ENCODE peak calls at places on chromosomes 13 and 19, in seven cellular contexts. One of them, this sample, is unnamed.

GRCh38 chr19:43624933-43625332 is 5.5 kb upstream of the ZNF428 start:
- DNase-seq in AG09309: no peak
- DNase-seq in CD4-positive, alpha-beta T cell: peak
- DNase-seq in cardiac fibroblast: peak
- DNase-seq in heart right ventricle: peak
- DNase-seq in fibroblast of mammary gland: peak
- DNase-seq in Peyer's patch: peak
- DNase-seq in this sample: peak

GRCh38 chr13:110610955-110611595 is 4.3 kb upstream of the NAXD start:
- DNase-seq in AG09309: peak
- DNase-seq in CD4-positive, alpha-beta T cell: no peak
- DNase-seq in cardiac fibroblast: no peak
- DNase-seq in heart right ventricle: no peak
- DNase-seq in fibroblast of mammary gland: no peak
- DNase-seq in Peyer's patch: no peak
- DNase-seq in this sample: no peak

GRCh38 chr13:51632643-51633357 is 48.5 kb downstream of the WDFY2 start:
- DNase-seq in AG09309: no peak
- DNase-seq in CD4-positive, alpha-beta T cell: no peak
- DNase-seq in cardiac fibroblast: no peak
- DNase-seq in heart right ventricle: no peak
- DNase-seq in fibroblast of mammary gland: no peak
- DNase-seq in Peyer's patch: no peak
- DNase-seq in this sample: no peak

GRCh38 chr13:101612736-101613135 is 160.3 kb downstream of the ITGBL1 start:
- DNase-seq in AG09309: no peak
- DNase-seq in CD4-positive, alpha-beta T cell: no peak
- DNase-seq in cardiac fibroblast: no peak
- DNase-seq in heart right ventricle: no peak
- DNase-seq in fibroblast of mammary gland: no peak
- DNase-seq in Peyer's patch: no peak
- DNase-seq in this sample: no peak

GRCh38 chr19:45440873-45441654 is 17.3 kb upstream of the ERCC1 start:
- DNase-seq in AG09309: no peak
- DNase-seq in CD4-positive, alpha-beta T cell: no peak
- DNase-seq in cardiac fibroblast: peak
- DNase-seq in heart right ventricle: no peak
- DNase-seq in fibroblast of mammary gland: peak
- DNase-seq in Peyer's patch: no peak
- DNase-seq in this sample: no peak

GRCh38 chr13:24074687-24075086 is 85.8 kb upstream of the SPATA13 start:
- DNase-seq in AG09309: no peak
- DNase-seq in CD4-positive, alpha-beta T cell: no peak
- DNase-seq in cardiac fibroblast: no peak
- DNase-seq in heart right ventricle: no peak
- DNase-seq in fibroblast of mammary gland: no peak
- DNase-seq in Peyer's patch: no peak
- DNase-seq in this sample: no peak

GRCh38 chr19:11246941-11247340 is 7.5 kb downstream of the ANGPTL8 start:
- DNase-seq in AG09309: no peak
- DNase-seq in CD4-positive, alpha-beta T cell: no peak
- DNase-seq in cardiac fibroblast: no peak
- DNase-seq in heart right ventricle: no peak
- DNase-seq in fibroblast of mammary gland: no peak
- DNase-seq in Peyer's patch: no peak
- DNase-seq in this sample: no peak

GRCh38 chr13:108313382-108313781 is 43.9 kb downstream of the TNFSF13B start:
- DNase-seq in AG09309: no peak
- DNase-seq in CD4-positive, alpha-beta T cell: no peak
- DNase-seq in cardiac fibroblast: no peak
- DNase-seq in heart right ventricle: no peak
- DNase-seq in fibroblast of mammary gland: peak
- DNase-seq in Peyer's patch: no peak
- DNase-seq in this sample: no peak

GRCh38 chr13:106156468-106156867 is 379.0 kb downstream of the EFNB2 start:
- DNase-seq in AG09309: peak
- DNase-seq in CD4-positive, alpha-beta T cell: no peak
- DNase-seq in cardiac fibroblast: peak
- DNase-seq in heart right ventricle: no peak
- DNase-seq in fibroblast of mammary gland: peak
- DNase-seq in Peyer's patch: no peak
- DNase-seq in this sample: no peak

GRCh38 chr13:75566658-75567057 is 17.1 kb downstream of the UCHL3 start:
- DNase-seq in AG09309: no peak
- DNase-seq in CD4-positive, alpha-beta T cell: no peak
- DNase-seq in cardiac fibroblast: peak
- DNase-seq in heart right ventricle: no peak
- DNase-seq in fibroblast of mammary gland: peak
- DNase-seq in Peyer's patch: no peak
- DNase-seq in this sample: no peak

GRCh38 chr19:28603453-28603852 is 609.5 kb downstream of the UQCRFS1 start:
- DNase-seq in AG09309: no peak
- DNase-seq in CD4-positive, alpha-beta T cell: no peak
- DNase-seq in cardiac fibroblast: no peak
- DNase-seq in heart right ventricle: no peak
- DNase-seq in fibroblast of mammary gland: no peak
- DNase-seq in Peyer's patch: no peak
- DNase-seq in this sample: no peak

GRCh38 chr13:20773194-20774080 is at the start of gene EEF1AKMT1:
- DNase-seq in AG09309: peak
- DNase-seq in CD4-positive, alpha-beta T cell: peak
- DNase-seq in cardiac fibroblast: peak
- DNase-seq in heart right ventricle: peak
- DNase-seq in fibroblast of mammary gland: peak
- DNase-seq in Peyer's patch: peak
- DNase-seq in this sample: peak

GRCh38 chr13:110984392-110984791 is 69.5 kb upstream of the ANKRD10 start:
- DNase-seq in AG09309: no peak
- DNase-seq in CD4-positive, alpha-beta T cell: no peak
- DNase-seq in cardiac fibroblast: peak
- DNase-seq in heart right ventricle: no peak
- DNase-seq in fibroblast of mammary gland: peak
- DNase-seq in Peyer's patch: no peak
- DNase-seq in this sample: no peak

GRCh38 chr13:36158606-36159005 is 27.4 kb upstream of the DCLK1 start:
- DNase-seq in AG09309: no peak
- DNase-seq in CD4-positive, alpha-beta T cell: no peak
- DNase-seq in cardiac fibroblast: no peak
- DNase-seq in heart right ventricle: no peak
- DNase-seq in fibroblast of mammary gland: no peak
- DNase-seq in Peyer's patch: no peak
- DNase-seq in this sample: no peak

GRCh38 chr13:36160297-36160696 is 29.1 kb upstream of the DCLK1 start:
- DNase-seq in AG09309: no peak
- DNase-seq in CD4-positive, alpha-beta T cell: no peak
- DNase-seq in cardiac fibroblast: no peak
- DNase-seq in heart right ventricle: no peak
- DNase-seq in fibroblast of mammary gland: no peak
- DNase-seq in Peyer's patch: no peak
- DNase-seq in this sample: no peak

GRCh38 chr13:36151591-36151990 is 20.4 kb upstream of the DCLK1 start:
- DNase-seq in AG09309: no peak
- DNase-seq in CD4-positive, alpha-beta T cell: no peak
- DNase-seq in cardiac fibroblast: no peak
- DNase-seq in heart right ventricle: no peak
- DNase-seq in fibroblast of mammary gland: no peak
- DNase-seq in Peyer's patch: no peak
- DNase-seq in this sample: no peak

GRCh38 chr13:36157475-36157874 is 26.3 kb upstream of the DCLK1 start:
- DNase-seq in AG09309: no peak
- DNase-seq in CD4-positive, alpha-beta T cell: no peak
- DNase-seq in cardiac fibroblast: no peak
- DNase-seq in heart right ventricle: no peak
- DNase-seq in fibroblast of mammary gland: peak
- DNase-seq in Peyer's patch: no peak
- DNase-seq in this sample: no peak

DNA sequence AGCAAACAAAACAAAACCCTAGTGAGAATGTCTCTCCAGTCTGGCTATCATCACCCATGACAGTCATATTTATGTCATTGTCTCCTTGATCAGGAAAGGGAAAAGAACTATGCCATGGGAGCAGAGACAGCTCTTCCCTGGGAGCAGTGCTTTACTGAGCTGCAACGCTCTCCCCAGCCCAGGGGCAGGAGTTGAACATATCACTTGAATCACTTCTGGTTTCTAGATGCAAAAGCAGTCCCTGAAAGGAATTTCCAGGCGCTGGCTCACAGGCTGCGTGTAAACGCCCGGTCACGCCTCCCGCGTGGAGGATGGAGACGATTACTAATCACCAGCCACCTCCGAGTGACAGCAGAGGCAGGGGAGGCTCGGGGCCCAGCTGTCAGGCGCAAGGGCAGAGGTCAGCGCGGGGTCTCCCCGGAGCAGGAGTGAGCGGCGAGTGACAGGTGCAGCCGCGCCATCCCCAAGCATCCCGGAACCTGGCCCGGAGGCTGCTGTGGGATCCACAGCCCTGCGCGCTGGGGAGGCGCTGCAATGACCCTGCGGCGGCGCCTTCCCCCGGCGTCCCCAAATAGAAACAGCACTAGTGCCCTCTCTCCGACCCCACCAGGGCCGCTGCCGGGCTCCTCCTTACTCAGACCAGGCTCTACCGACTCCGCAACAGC is 23.5 kb upstream of the DCLK1 start:
- DNase-seq in AG09309: no peak
- DNase-seq in CD4-positive, alpha-beta T cell: no peak
- DNase-seq in cardiac fibroblast: peak
- DNase-seq in heart right ventricle: peak
- DNase-seq in fibroblast of mammary gland: no peak
- DNase-seq in Peyer's patch: no peak
- DNase-seq in this sample: no peak
- TF ChIP-seq CTCF in AG09309: no peak
- TF ChIP-seq CTCF in CD4-positive, alpha-beta T cell: no peak
- TF ChIP-seq CTCF in cardiac fibroblast: no peak
- TF ChIP-seq CTCF in heart right ventricle: no peak
- TF ChIP-seq CTCF in fibroblast of mammary gland: no peak
- TF ChIP-seq CTCF in Peyer's patch: no peak
- TF ChIP-seq CTCF in this sample: no peak

GRCh38 chr19:2949939-2950285 is 5.1 kb upstream of the ZNF77 start:
- DNase-seq in AG09309: no peak
- DNase-seq in CD4-positive, alpha-beta T cell: no peak
- DNase-seq in cardiac fibroblast: peak
- DNase-seq in heart right ventricle: no peak
- DNase-seq in fibroblast of mammary gland: no peak
- DNase-seq in Peyer's patch: no peak
- DNase-seq in this sample: no peak

GRCh38 chr19:2942928-2943640 is 1.7 kb downstream of the ZNF77 start:
- DNase-seq in AG09309: no peak
- DNase-seq in CD4-positive, alpha-beta T cell: no peak
- DNase-seq in cardiac fibroblast: no peak
- DNase-seq in heart right ventricle: no peak
- DNase-seq in fibroblast of mammary gland: no peak
- DNase-seq in Peyer's patch: no peak
- DNase-seq in this sample: no peak

GRCh38 chr19:2944403-2944774 is 382 bp downstream of the ZNF77 start:
- DNase-seq in AG09309: no peak
- DNase-seq in CD4-positive, alpha-beta T cell: no peak
- DNase-seq in cardiac fibroblast: no peak
- DNase-seq in heart right ventricle: no peak
- DNase-seq in fibroblast of mammary gland: no peak
- DNase-seq in Peyer's patch: no peak
- DNase-seq in this sample: no peak

GRCh38 chr19:2945575-2946184 is 909 bp upstream of the ZNF77 start:
- DNase-seq in AG09309: no peak
- DNase-seq in CD4-positive, alpha-beta T cell: no peak
- DNase-seq in cardiac fibroblast: no peak
- DNase-seq in heart right ventricle: no peak
- DNase-seq in fibroblast of mammary gland: no peak
- DNase-seq in Peyer's patch: no peak
- DNase-seq in this sample: no peak

GRCh38 chr19:2944775-2945574 is at the start of gene ZNF77:
- DNase-seq in AG09309: peak
- DNase-seq in CD4-positive, alpha-beta T cell: peak
- DNase-seq in cardiac fibroblast: peak
- DNase-seq in heart right ventricle: peak
- DNase-seq in fibroblast of mammary gland: peak
- DNase-seq in Peyer's patch: peak
- DNase-seq in this sample: peak
- TF ChIP-seq CTCF in AG09309: no peak
- TF ChIP-seq CTCF in CD4-positive, alpha-beta T cell: no peak
- TF ChIP-seq CTCF in cardiac fibroblast: no peak
- TF ChIP-seq CTCF in heart right ventricle: peak
- TF ChIP-seq CTCF in fibroblast of mammary gland: no peak
- TF ChIP-seq CTCF in Peyer's patch: no peak
- TF ChIP-seq CTCF in this sample: no peak

DNA sequence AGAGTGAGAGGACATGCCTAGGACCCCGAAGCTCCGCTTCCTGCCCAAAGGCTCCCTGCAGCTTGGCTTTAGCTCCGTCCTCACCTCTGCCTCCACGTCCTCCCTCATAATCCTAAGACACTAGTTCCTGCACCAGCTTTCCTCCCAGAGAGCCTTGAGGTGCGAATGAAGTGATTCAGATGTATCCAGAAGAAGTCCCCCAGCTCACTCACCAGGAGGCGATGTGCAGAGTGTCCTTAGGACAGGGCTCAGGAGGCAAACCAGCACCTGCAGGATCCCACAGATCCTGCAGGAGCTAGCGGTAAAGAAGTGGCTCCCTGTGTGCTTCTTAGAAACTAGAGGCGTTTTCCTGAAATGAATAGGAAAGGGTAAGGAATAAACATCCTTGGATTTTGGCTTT is 109.7 kb downstream of the HSPH1 start:
- DNase-seq in AG09309: no peak
- DNase-seq in CD4-positive, alpha-beta T cell: no peak
- DNase-seq in cardiac fibroblast: no peak
- DNase-seq in heart right ventricle: no peak
- DNase-seq in fibroblast of mammary gland: no peak
- DNase-seq in Peyer's patch: no peak
- DNase-seq in this sample: no peak
- TF ChIP-seq CTCF in AG09309: no peak
- TF ChIP-seq CTCF in CD4-positive, alpha-beta T cell: no peak
- TF ChIP-seq CTCF in cardiac fibroblast: peak
- TF ChIP-seq CTCF in heart right ventricle: no peak
- TF ChIP-seq CTCF in fibroblast of mammary gland: no peak
- TF ChIP-seq CTCF in Peyer's patch: no peak
- TF ChIP-seq CTCF in this sample: no peak

GRCh38 chr13:36673838-36674326 is at the start of gene SERTM1:
- DNase-seq in AG09309: no peak
- DNase-seq in CD4-positive, alpha-beta T cell: no peak
- DNase-seq in cardiac fibroblast: peak
- DNase-seq in heart right ventricle: peak
- DNase-seq in fibroblast of mammary gland: peak
- DNase-seq in Peyer's patch: no peak
- DNase-seq in this sample: no peak
- TF ChIP-seq CTCF in AG09309: no peak
- TF ChIP-seq CTCF in CD4-positive, alpha-beta T cell: no peak
- TF ChIP-seq CTCF in cardiac fibroblast: no peak
- TF ChIP-seq CTCF in heart right ventricle: no peak
- TF ChIP-seq CTCF in fibroblast of mammary gland: no peak
- TF ChIP-seq CTCF in Peyer's patch: no peak
- TF ChIP-seq CTCF in this sample: no peak

This sample was measured in omental fat pad.